ENCODE peak calls at places on chromosomes 3 and 15, in seven cellular contexts. One of them, this sample, is unnamed.

GRCh38 chr3:15361494-15362214 is 29.3 kb upstream of the SH3BP5 start:
- DNase-seq in OCI-LY7: peak
- DNase-seq in GM13976: peak
- DNase-seq in fibroblast of lung: peak
- DNase-seq in left ventricle myocardium inferior: no peak
- DNase-seq in right atrium auricular region: no peak
- DNase-seq in GM12865: peak
- DNase-seq in this sample: peak

GRCh38 chr15:67142142-67143092 is 77.0 kb downstream of the SMAD3 start:
- DNase-seq in GM12865: no peak
- DNase-seq in GM13976: no peak
- DNase-seq in left ventricle myocardium inferior: no peak
- DNase-seq in right atrium auricular region: peak
- DNase-seq in OCI-LY7: no peak
- DNase-seq in fibroblast of lung: peak
- DNase-seq in this sample: no peak

GRCh38 chr15:86347245-86347644 is 267.6 kb downstream of the AGBL1 start:
- DNase-seq in OCI-LY7: no peak
- DNase-seq in fibroblast of lung: peak
- DNase-seq in GM12865: no peak
- DNase-seq in left ventricle myocardium inferior: no peak
- DNase-seq in right atrium auricular region: no peak
- DNase-seq in GM13976: no peak
- DNase-seq in this sample: no peak

GRCh38 chr15:62068071-62068786 is 1.5 kb downstream of the C2CD4A start:
- DNase-seq in right atrium auricular region: no peak
- DNase-seq in GM13976: peak
- DNase-seq in OCI-LY7: no peak
- DNase-seq in fibroblast of lung: peak
- DNase-seq in left ventricle myocardium inferior: peak
- DNase-seq in GM12865: peak
- DNase-seq in this sample: no peak

GRCh38 chr3:34012102-34012461 is 213.7 kb downstream of the PDCD6IP start:
- DNase-seq in fibroblast of lung: peak
- DNase-seq in OCI-LY7: no peak
- DNase-seq in left ventricle myocardium inferior: no peak
- DNase-seq in GM13976: no peak
- DNase-seq in GM12865: no peak
- DNase-seq in right atrium auricular region: no peak
- DNase-seq in this sample: peak

GRCh38 chr15:99592135-99592845 is 26.5 kb downstream of the MEF2A start:
- DNase-seq in right atrium auricular region: no peak
- DNase-seq in left ventricle myocardium inferior: no peak
- DNase-seq in GM13976: no peak
- DNase-seq in OCI-LY7: no peak
- DNase-seq in fibroblast of lung: peak
- DNase-seq in GM12865: no peak
- DNase-seq in this sample: no peak

GRCh38 chr3:98901032-98901464 is 447 bp downstream of the DCBLD2 start:
- DNase-seq in fibroblast of lung: peak
- DNase-seq in OCI-LY7: peak
- DNase-seq in right atrium auricular region: peak
- DNase-seq in GM12865: peak
- DNase-seq in GM13976: peak
- DNase-seq in left ventricle myocardium inferior: peak
- DNase-seq in this sample: no peak

GRCh38 chr15:92663250-92663951 is 7.8 kb upstream of the FAM174B start:
- DNase-seq in fibroblast of lung: no peak
- DNase-seq in OCI-LY7: no peak
- DNase-seq in GM12865: peak
- DNase-seq in left ventricle myocardium inferior: no peak
- DNase-seq in right atrium auricular region: no peak
- DNase-seq in GM13976: peak
- DNase-seq in this sample: no peak

GRCh38 chr3:112610121-112610520 is 30.8 kb downstream of the CCDC80 start:
- DNase-seq in left ventricle myocardium inferior: no peak
- DNase-seq in fibroblast of lung: peak
- DNase-seq in GM13976: no peak
- DNase-seq in OCI-LY7: no peak
- DNase-seq in right atrium auricular region: no peak
- DNase-seq in GM12865: no peak
- DNase-seq in this sample: no peak

GRCh38 chr3:141307351-141308059 is 60.8 kb upstream of the ZBTB38 start:
- DNase-seq in right atrium auricular region: peak
- DNase-seq in GM13976: no peak
- DNase-seq in left ventricle myocardium inferior: no peak
- DNase-seq in GM12865: no peak
- DNase-seq in fibroblast of lung: no peak
- DNase-seq in OCI-LY7: no peak
- DNase-seq in this sample: no peak

GRCh38 chr3:42654331-42655201 is 1.1 kb downstream of the ZBTB47 start:
- DNase-seq in right atrium auricular region: no peak
- DNase-seq in OCI-LY7: no peak
- DNase-seq in GM13976: peak
- DNase-seq in fibroblast of lung: peak
- DNase-seq in GM12865: no peak
- DNase-seq in left ventricle myocardium inferior: peak
- DNase-seq in this sample: no peak

GRCh38 chr15:58110999-58111717 is 27.0 kb upstream of the AQP9 start:
- DNase-seq in GM12865: no peak
- DNase-seq in fibroblast of lung: no peak
- DNase-seq in right atrium auricular region: no peak
- DNase-seq in left ventricle myocardium inferior: no peak
- DNase-seq in GM13976: no peak
- DNase-seq in OCI-LY7: no peak
- DNase-seq in this sample: no peak

GRCh38 chr3:52091566-52092290 is 35.4 kb upstream of the DUSP7 start:
- DNase-seq in fibroblast of lung: peak
- DNase-seq in left ventricle myocardium inferior: peak
- DNase-seq in GM13976: no peak
- DNase-seq in GM12865: no peak
- DNase-seq in OCI-LY7: no peak
- DNase-seq in right atrium auricular region: no peak
- DNase-seq in this sample: no peak

GRCh38 chr3:94062513-94063404 is at the start of the genes DHFR2 and NSUN3:
- DNase-seq in fibroblast of lung: peak
- DNase-seq in GM12865: peak
- DNase-seq in left ventricle myocardium inferior: peak
- DNase-seq in GM13976: peak
- DNase-seq in OCI-LY7: peak
- DNase-seq in right atrium auricular region: peak
- DNase-seq in this sample: peak

GRCh38 chr3:148911173-148911572 is 46.1 kb downstream of the CPA3 start:
- DNase-seq in fibroblast of lung: peak
- DNase-seq in GM12865: no peak
- DNase-seq in right atrium auricular region: no peak
- DNase-seq in OCI-LY7: no peak
- DNase-seq in left ventricle myocardium inferior: no peak
- DNase-seq in GM13976: no peak
- DNase-seq in this sample: no peak

GRCh38 chr3:146550743-146551510 is 6.5 kb upstream of the PLSCR1 start:
- DNase-seq in left ventricle myocardium inferior: no peak
- DNase-seq in right atrium auricular region: no peak
- DNase-seq in GM13976: peak
- DNase-seq in OCI-LY7: no peak
- DNase-seq in GM12865: peak
- DNase-seq in fibroblast of lung: peak
- DNase-seq in this sample: peak

GRCh38 chr15:50262533-50262932 is 3.0 kb downstream of the HDC start:
- DNase-seq in GM13976: peak
- DNase-seq in left ventricle myocardium inferior: no peak
- DNase-seq in OCI-LY7: no peak
- DNase-seq in GM12865: peak
- DNase-seq in fibroblast of lung: no peak
- DNase-seq in right atrium auricular region: no peak
- DNase-seq in this sample: no peak

GRCh38 chr3:7518471-7518870 is 657.6 kb downstream of the GRM7 start:
- DNase-seq in left ventricle myocardium inferior: no peak
- DNase-seq in GM13976: no peak
- DNase-seq in right atrium auricular region: no peak
- DNase-seq in GM12865: no peak
- DNase-seq in OCI-LY7: no peak
- DNase-seq in fibroblast of lung: peak
- DNase-seq in this sample: no peak

GRCh38 chr3:50600141-50600753 is 11.3 kb downstream of the CISH start:
- DNase-seq in left ventricle myocardium inferior: no peak
- DNase-seq in fibroblast of lung: no peak
- DNase-seq in OCI-LY7: no peak
- DNase-seq in right atrium auricular region: no peak
- DNase-seq in GM13976: no peak
- DNase-seq in GM12865: no peak
- DNase-seq in this sample: no peak

DNA sequence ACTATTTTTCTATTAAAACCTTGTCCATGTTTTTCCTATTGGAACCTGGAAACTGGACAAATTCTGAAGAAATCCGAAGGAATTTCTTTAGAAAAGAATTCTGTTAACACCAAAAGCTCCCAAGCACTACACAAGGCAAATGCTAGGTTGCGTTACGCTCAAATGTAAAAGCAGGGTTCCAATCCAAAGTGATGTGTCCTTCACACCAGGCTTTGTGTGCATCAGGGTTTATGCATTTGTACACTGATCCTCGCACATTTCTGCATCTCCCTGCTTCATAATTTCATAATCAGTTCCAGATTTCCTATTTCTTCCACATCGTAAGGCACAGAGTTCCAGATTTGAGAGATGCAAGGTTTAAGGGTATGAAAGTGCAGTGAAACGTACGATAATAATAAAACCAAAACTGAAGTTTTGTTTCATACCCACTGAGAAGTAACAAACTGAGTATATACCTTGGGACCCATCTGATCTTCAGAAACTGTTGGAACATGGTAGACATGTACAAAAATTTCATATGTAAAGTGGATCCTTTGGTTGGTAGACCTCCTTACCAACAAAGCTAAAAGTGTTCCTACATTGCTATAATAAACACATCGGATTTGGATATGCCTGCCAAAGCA is 132.2 kb upstream of the WNT5A start:
- DNase-seq in OCI-LY7: no peak
- DNase-seq in GM12865: peak
- DNase-seq in GM13976: no peak
- DNase-seq in right atrium auricular region: no peak
- DNase-seq in fibroblast of lung: no peak
- DNase-seq in left ventricle myocardium inferior: no peak
- DNase-seq in this sample: no peak
- TF ChIP-seq CTCF in OCI-LY7: no peak
- TF ChIP-seq CTCF in GM12865: no peak
- TF ChIP-seq CTCF in GM13976: no peak
- TF ChIP-seq CTCF in right atrium auricular region: no peak
- TF ChIP-seq CTCF in fibroblast of lung: no peak
- TF ChIP-seq CTCF in left ventricle myocardium inferior: no peak
- TF ChIP-seq CTCF in this sample: no peak

DNA sequence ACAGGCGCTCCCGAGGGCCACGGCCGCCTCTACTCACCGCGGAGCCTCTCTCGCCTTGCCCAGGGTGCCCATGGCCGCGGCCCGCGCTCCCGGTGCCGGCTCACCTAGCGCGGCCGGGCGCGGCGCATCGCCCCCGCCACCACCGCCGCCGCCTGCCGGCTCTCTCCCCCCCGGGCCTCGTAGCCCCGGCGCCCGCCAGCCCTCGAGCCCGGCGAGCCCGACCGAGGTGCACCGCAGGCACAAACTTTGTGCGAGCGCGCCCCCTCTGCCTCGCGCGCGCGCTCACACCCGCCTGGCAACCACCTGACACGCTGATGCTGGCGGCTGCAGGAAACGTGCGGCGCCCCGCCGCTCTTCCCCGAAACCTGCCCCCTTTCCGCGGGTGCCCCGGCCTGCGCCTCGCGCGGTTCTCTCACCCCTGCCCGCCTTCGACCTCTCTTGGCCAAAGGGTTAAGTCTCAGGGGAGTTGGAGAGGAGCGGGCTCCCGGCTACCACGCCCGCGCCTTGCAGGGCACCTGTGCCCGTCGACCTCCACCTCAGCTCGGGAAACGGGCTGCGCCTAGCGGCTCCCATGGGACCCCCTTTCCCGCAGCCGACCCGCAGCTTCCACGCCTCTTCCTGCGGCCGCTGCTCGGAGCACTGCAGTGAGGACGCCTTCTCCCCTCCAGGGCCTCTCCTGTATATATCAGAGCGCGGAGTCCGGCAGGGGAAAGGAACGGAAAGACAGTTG is at the start of gene RASGRP1:
- DNase-seq in fibroblast of lung: peak
- DNase-seq in OCI-LY7: peak
- DNase-seq in GM13976: peak
- DNase-seq in left ventricle myocardium inferior: peak
- DNase-seq in GM12865: peak
- DNase-seq in right atrium auricular region: no peak
- DNase-seq in this sample: no peak
- TF ChIP-seq CTCF in fibroblast of lung: no peak
- TF ChIP-seq CTCF in OCI-LY7: peak
- TF ChIP-seq CTCF in GM13976: peak
- TF ChIP-seq CTCF in left ventricle myocardium inferior: no peak
- TF ChIP-seq CTCF in GM12865: peak
- TF ChIP-seq CTCF in right atrium auricular region: no peak
- TF ChIP-seq CTCF in this sample: peak

GRCh38 chr3:131142580-131142979 is 115.9 kb downstream of the NEK11 start:
- DNase-seq in fibroblast of lung: no peak
- DNase-seq in GM12865: no peak
- DNase-seq in right atrium auricular region: no peak
- DNase-seq in left ventricle myocardium inferior: no peak
- DNase-seq in OCI-LY7: no peak
- DNase-seq in GM13976: no peak
- DNase-seq in this sample: no peak
- TF ChIP-seq CTCF in fibroblast of lung: peak
- TF ChIP-seq CTCF in GM12865: no peak
- TF ChIP-seq CTCF in right atrium auricular region: no peak
- TF ChIP-seq CTCF in left ventricle myocardium inferior: no peak
- TF ChIP-seq CTCF in OCI-LY7: no peak
- TF ChIP-seq CTCF in GM13976: no peak
- TF ChIP-seq CTCF in this sample: no peak

DNA sequence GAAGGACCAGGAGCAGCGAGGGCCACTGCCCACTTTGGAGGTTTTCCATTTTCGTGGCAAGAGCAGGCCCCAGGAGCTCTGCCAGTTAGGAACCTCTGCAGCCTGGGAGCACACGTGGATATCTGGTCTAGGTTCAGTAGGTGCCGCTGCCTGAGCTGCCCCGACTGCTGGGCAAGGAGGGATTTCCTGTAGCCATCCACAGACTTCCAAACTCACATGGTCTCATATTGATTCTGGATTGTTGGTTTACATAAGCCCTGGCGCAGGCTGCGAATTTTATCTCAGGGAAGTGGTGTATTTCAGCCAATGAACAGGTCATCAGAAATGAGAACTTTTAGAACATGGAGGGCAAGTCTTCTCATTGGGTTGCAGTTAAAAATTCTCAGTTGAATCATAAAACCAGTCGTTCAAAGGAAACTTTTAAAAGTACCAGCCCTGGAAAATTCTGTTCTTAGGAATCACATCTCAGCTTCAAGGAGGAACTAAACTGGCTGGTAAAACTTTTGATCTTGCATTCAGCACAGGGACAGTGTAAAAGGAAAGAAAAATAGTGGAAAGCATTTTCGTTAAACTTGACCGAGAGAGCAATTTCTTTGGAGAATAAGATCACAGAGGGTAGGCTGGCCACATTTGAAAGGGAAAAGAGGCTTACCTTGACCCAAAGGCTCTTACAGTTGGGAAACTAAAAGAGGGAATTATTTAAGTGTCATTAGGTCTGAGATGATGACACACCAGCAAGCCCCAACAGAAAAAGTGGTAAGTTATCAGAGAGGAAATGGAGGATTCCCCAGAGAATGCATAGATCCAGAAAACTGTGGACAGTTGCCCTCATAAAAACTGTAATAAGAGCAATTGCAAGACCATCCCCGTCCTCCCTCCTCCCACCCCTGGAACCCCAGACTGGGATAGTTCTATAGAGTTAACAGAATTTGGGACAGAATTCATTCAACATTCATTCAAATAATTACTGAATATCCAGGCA is 6.4 kb upstream of the RTP3 start:
- DNase-seq in GM13976: no peak
- DNase-seq in right atrium auricular region: peak
- DNase-seq in OCI-LY7: no peak
- DNase-seq in fibroblast of lung: no peak
- DNase-seq in left ventricle myocardium inferior: no peak
- DNase-seq in GM12865: no peak
- DNase-seq in this sample: no peak
- TF ChIP-seq CTCF in GM13976: no peak
- TF ChIP-seq CTCF in right atrium auricular region: no peak
- TF ChIP-seq CTCF in OCI-LY7: no peak
- TF ChIP-seq CTCF in fibroblast of lung: no peak
- TF ChIP-seq CTCF in left ventricle myocardium inferior: no peak
- TF ChIP-seq CTCF in GM12865: no peak
- TF ChIP-seq CTCF in this sample: no peak

This sample was measured in BJ.